ENCODE peak calls at places on chromosome X, in ten cellular contexts. One of them, this sample, is unnamed.
A peak's percentile ranks its signal among the peaks of the same experiment; 100 is the strongest.

GRCh38 chrX:24391843-24392242 is 31.4 kb downstream of the SUPT20HL1 start:
- DNase-seq in IMR-90: no peak
- DNase-seq in brain microvascular endothelial cell: no peak
- DNase-seq in mesenchymal stem cell: no peak
- DNase-seq in stomach: no peak
- DNase-seq in transverse colon: no peak
- DNase-seq in pancreas: no peak
- DNase-seq in fibroblast of mammary gland: no peak
- DNase-seq in aorta: no peak
- DNase-seq in CD8-positive, alpha-beta memory T cell: no peak
- DNase-seq in this sample: no peak

GRCh38 chrX:104913348-104913747 is 307.1 kb downstream of the TEX13A start:
- DNase-seq in IMR-90: no peak
- DNase-seq in brain microvascular endothelial cell: no peak
- DNase-seq in mesenchymal stem cell: peak; percentile 16
- DNase-seq in stomach: no peak
- DNase-seq in transverse colon: no peak
- DNase-seq in pancreas: no peak
- DNase-seq in fibroblast of mammary gland: peak; percentile 14
- DNase-seq in aorta: no peak
- DNase-seq in CD8-positive, alpha-beta memory T cell: no peak
- DNase-seq in this sample: peak; percentile 8

GRCh38 chrX:36445576-36445975 is 526.0 kb downstream of the CFAP47 start:
- DNase-seq in IMR-90: no peak
- DNase-seq in brain microvascular endothelial cell: no peak
- DNase-seq in mesenchymal stem cell: no peak
- DNase-seq in stomach: no peak
- DNase-seq in transverse colon: no peak
- DNase-seq in pancreas: no peak
- DNase-seq in fibroblast of mammary gland: no peak
- DNase-seq in aorta: no peak
- DNase-seq in CD8-positive, alpha-beta memory T cell: no peak
- DNase-seq in this sample: no peak

GRCh38 chrX:10841579-10841978 is 221.2 kb upstream of the MID1 start:
- DNase-seq in IMR-90: peak; percentile 59
- DNase-seq in brain microvascular endothelial cell: no peak
- DNase-seq in mesenchymal stem cell: no peak
- DNase-seq in stomach: no peak
- DNase-seq in transverse colon: no peak
- DNase-seq in pancreas: no peak
- DNase-seq in fibroblast of mammary gland: peak; percentile 45
- DNase-seq in aorta: no peak
- DNase-seq in CD8-positive, alpha-beta memory T cell: no peak
- DNase-seq in this sample: no peak

GRCh38 chrX:31071262-31071661 is 579 bp downstream of the FTHL17 start:
- DNase-seq in IMR-90: no peak
- DNase-seq in brain microvascular endothelial cell: no peak
- DNase-seq in mesenchymal stem cell: no peak
- DNase-seq in stomach: no peak
- DNase-seq in transverse colon: no peak
- DNase-seq in pancreas: peak; percentile 37
- DNase-seq in fibroblast of mammary gland: no peak
- DNase-seq in aorta: no peak
- DNase-seq in CD8-positive, alpha-beta memory T cell: no peak
- DNase-seq in this sample: no peak

GRCh38 chrX:118117069-118117405 is 427 bp upstream of the KLHL13 start:
- DNase-seq in IMR-90: no peak
- DNase-seq in brain microvascular endothelial cell: peak; percentile 1
- DNase-seq in mesenchymal stem cell: no peak
- DNase-seq in stomach: no peak
- DNase-seq in transverse colon: no peak
- DNase-seq in pancreas: peak; percentile 68
- DNase-seq in fibroblast of mammary gland: no peak
- DNase-seq in aorta: no peak
- DNase-seq in CD8-positive, alpha-beta memory T cell: no peak
- DNase-seq in this sample: no peak

GRCh38 chrX:17692709-17693346 is 44.5 kb upstream of the SCML1 start:
- DNase-seq in IMR-90: peak; percentile 84
- DNase-seq in brain microvascular endothelial cell: peak; percentile 24
- DNase-seq in mesenchymal stem cell: peak; percentile 4
- DNase-seq in stomach: no peak
- DNase-seq in transverse colon: no peak
- DNase-seq in pancreas: no peak
- DNase-seq in fibroblast of mammary gland: peak; percentile 68
- DNase-seq in aorta: no peak
- DNase-seq in CD8-positive, alpha-beta memory T cell: no peak
- DNase-seq in this sample: no peak

GRCh38 chrX:132040066-132040465 is 17.0 kb downstream of the STK26 start:
- DNase-seq in IMR-90: no peak
- DNase-seq in brain microvascular endothelial cell: no peak
- DNase-seq in mesenchymal stem cell: no peak
- DNase-seq in stomach: no peak
- DNase-seq in transverse colon: no peak
- DNase-seq in pancreas: no peak
- DNase-seq in fibroblast of mammary gland: no peak
- DNase-seq in aorta: no peak
- DNase-seq in CD8-positive, alpha-beta memory T cell: no peak
- DNase-seq in this sample: no peak

GRCh38 chrX:118536687-118537461 is 41.3 kb downstream of the DOCK11 start:
- DNase-seq in IMR-90: peak; percentile 33
- DNase-seq in brain microvascular endothelial cell: peak; percentile 34
- DNase-seq in mesenchymal stem cell: peak; percentile 42
- DNase-seq in stomach: no peak
- DNase-seq in transverse colon: no peak
- DNase-seq in pancreas: no peak
- DNase-seq in fibroblast of mammary gland: peak; percentile 30
- DNase-seq in aorta: no peak
- DNase-seq in CD8-positive, alpha-beta memory T cell: peak; percentile 25
- DNase-seq in this sample: peak; percentile 18

GRCh38 chrX:6793000-6793399 is 258.1 kb upstream of the VCX3A start:
- DNase-seq in IMR-90: no peak
- DNase-seq in brain microvascular endothelial cell: no peak
- DNase-seq in mesenchymal stem cell: no peak
- DNase-seq in stomach: no peak
- DNase-seq in transverse colon: no peak
- DNase-seq in pancreas: no peak
- DNase-seq in fibroblast of mammary gland: no peak
- DNase-seq in aorta: no peak
- DNase-seq in CD8-positive, alpha-beta memory T cell: no peak
- DNase-seq in this sample: no peak

GRCh38 chrX:148135738-148136137 is 154.6 kb downstream of the FMR1NB start:
- DNase-seq in IMR-90: no peak
- DNase-seq in brain microvascular endothelial cell: no peak
- DNase-seq in mesenchymal stem cell: no peak
- DNase-seq in stomach: no peak
- DNase-seq in transverse colon: no peak
- DNase-seq in pancreas: no peak
- DNase-seq in fibroblast of mammary gland: peak; percentile 45
- DNase-seq in aorta: no peak
- DNase-seq in CD8-positive, alpha-beta memory T cell: no peak
- DNase-seq in this sample: no peak

GRCh38 chrX:54909941-54910340 is 10.7 kb upstream of the TRO start:
- DNase-seq in IMR-90: no peak
- DNase-seq in brain microvascular endothelial cell: no peak
- DNase-seq in mesenchymal stem cell: no peak
- DNase-seq in stomach: no peak
- DNase-seq in transverse colon: no peak
- DNase-seq in pancreas: no peak
- DNase-seq in fibroblast of mammary gland: no peak
- DNase-seq in aorta: no peak
- DNase-seq in CD8-positive, alpha-beta memory T cell: no peak
- DNase-seq in this sample: no peak

GRCh38 chrX:127519323-127519722 is 532.9 kb downstream of the ACTRT1 start:
- DNase-seq in IMR-90: no peak
- DNase-seq in brain microvascular endothelial cell: no peak
- DNase-seq in mesenchymal stem cell: no peak
- DNase-seq in stomach: no peak
- DNase-seq in transverse colon: no peak
- DNase-seq in pancreas: no peak
- DNase-seq in fibroblast of mammary gland: no peak
- DNase-seq in aorta: no peak
- DNase-seq in CD8-positive, alpha-beta memory T cell: no peak
- DNase-seq in this sample: no peak

GRCh38 chrX:104351173-104351769 is 96.5 kb upstream of the ESX1 start:
- DNase-seq in IMR-90: peak; percentile 82
- DNase-seq in brain microvascular endothelial cell: peak; percentile 59
- DNase-seq in mesenchymal stem cell: peak; percentile 86
- DNase-seq in stomach: no peak
- DNase-seq in transverse colon: no peak
- DNase-seq in pancreas: no peak
- DNase-seq in fibroblast of mammary gland: peak; percentile 90
- DNase-seq in aorta: no peak
- DNase-seq in CD8-positive, alpha-beta memory T cell: no peak
- DNase-seq in this sample: no peak

GRCh38 chrX:103276581-103277002 is at the start of gene TCEAL5:
- DNase-seq in IMR-90: no peak
- DNase-seq in brain microvascular endothelial cell: no peak
- DNase-seq in mesenchymal stem cell: no peak
- DNase-seq in stomach: no peak
- DNase-seq in transverse colon: no peak
- DNase-seq in pancreas: peak; percentile 20
- DNase-seq in fibroblast of mammary gland: no peak
- DNase-seq in aorta: no peak
- DNase-seq in CD8-positive, alpha-beta memory T cell: no peak
- DNase-seq in this sample: peak; percentile 77

GRCh38 chrX:39905475-39905889 is 192.3 kb downstream of the BCOR start:
- DNase-seq in IMR-90: peak; percentile 19
- DNase-seq in brain microvascular endothelial cell: no peak
- DNase-seq in mesenchymal stem cell: no peak
- DNase-seq in stomach: no peak
- DNase-seq in transverse colon: peak; percentile 59
- DNase-seq in pancreas: peak; percentile 49
- DNase-seq in fibroblast of mammary gland: no peak
- DNase-seq in aorta: no peak
- DNase-seq in CD8-positive, alpha-beta memory T cell: no peak
- DNase-seq in this sample: peak; percentile 34
- H3K4me3 ChIP-seq in IMR-90: no peak overlapping the region
- H3K4me3 ChIP-seq in brain microvascular endothelial cell: no peak overlapping the region
- H3K4me3 ChIP-seq in mesenchymal stem cell: no peak overlapping the region
- H3K4me3 ChIP-seq in stomach: no peak overlapping the region
- H3K4me3 ChIP-seq in transverse colon: no peak overlapping the region
- H3K4me3 ChIP-seq in pancreas: no peak overlapping the region
- H3K4me3 ChIP-seq in fibroblast of mammary gland: no peak overlapping the region
- H3K4me3 ChIP-seq in aorta: no peak overlapping the region
- H3K4me3 ChIP-seq in CD8-positive, alpha-beta memory T cell: no peak overlapping the region
- H3K4me3 ChIP-seq in this sample: no peak overlapping the region

DNA sequence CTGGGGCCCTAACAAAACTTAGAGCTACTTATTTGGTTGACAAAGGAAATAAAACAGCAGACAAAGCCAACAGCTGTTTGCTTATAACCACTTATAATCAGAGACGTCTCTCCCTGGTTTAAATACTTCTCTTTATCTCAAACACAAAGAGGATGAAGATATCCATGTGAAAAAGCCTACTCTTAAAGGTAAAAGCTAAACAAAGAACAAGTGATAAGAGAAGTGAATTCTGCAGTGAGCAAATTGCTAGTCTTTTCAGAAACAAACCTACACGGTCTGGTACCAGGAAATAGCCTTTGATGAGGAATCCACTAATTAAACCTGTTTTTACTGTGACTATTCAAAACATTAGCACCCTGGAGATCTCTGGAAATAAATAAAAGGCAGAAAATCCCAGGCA is 46.7 kb downstream of the GRIA3 start:
- DNase-seq in IMR-90: no peak
- DNase-seq in brain microvascular endothelial cell: no peak
- DNase-seq in mesenchymal stem cell: no peak
- DNase-seq in stomach: no peak
- DNase-seq in transverse colon: no peak
- DNase-seq in pancreas: no peak
- DNase-seq in fibroblast of mammary gland: no peak
- DNase-seq in aorta: no peak
- DNase-seq in CD8-positive, alpha-beta memory T cell: no peak
- DNase-seq in this sample: no peak
- H3K4me3 ChIP-seq in IMR-90: no peak overlapping the region
- H3K4me3 ChIP-seq in brain microvascular endothelial cell: no peak overlapping the region
- H3K4me3 ChIP-seq in mesenchymal stem cell: no peak overlapping the region
- H3K4me3 ChIP-seq in stomach: no peak overlapping the region
- H3K4me3 ChIP-seq in transverse colon: no peak overlapping the region
- H3K4me3 ChIP-seq in pancreas: no peak overlapping the region
- H3K4me3 ChIP-seq in fibroblast of mammary gland: no peak overlapping the region
- H3K4me3 ChIP-seq in aorta: no peak overlapping the region
- H3K4me3 ChIP-seq in CD8-positive, alpha-beta memory T cell: no peak overlapping the region
- H3K4me3 ChIP-seq in this sample: no peak overlapping the region

GRCh38 chrX:87528487-87528886 is 10.9 kb downstream of the KLHL4 start:
- DNase-seq in IMR-90: no peak
- DNase-seq in brain microvascular endothelial cell: no peak
- DNase-seq in mesenchymal stem cell: no peak
- DNase-seq in stomach: no peak
- DNase-seq in transverse colon: no peak
- DNase-seq in pancreas: no peak
- DNase-seq in fibroblast of mammary gland: no peak
- DNase-seq in aorta: no peak
- DNase-seq in CD8-positive, alpha-beta memory T cell: no peak
- DNase-seq in this sample: no peak

GRCh38 chrX:87525771-87526229 is 8.2 kb downstream of the KLHL4 start:
- DNase-seq in IMR-90: peak; percentile 78
- DNase-seq in brain microvascular endothelial cell: peak; percentile 36
- DNase-seq in mesenchymal stem cell: peak; percentile 72
- DNase-seq in stomach: no peak
- DNase-seq in transverse colon: no peak
- DNase-seq in pancreas: no peak
- DNase-seq in fibroblast of mammary gland: peak; percentile 74
- DNase-seq in aorta: no peak
- DNase-seq in CD8-positive, alpha-beta memory T cell: no peak
- DNase-seq in this sample: no peak

GRCh38 chrX:87526281-87526680 is 8.7 kb downstream of the KLHL4 start:
- DNase-seq in IMR-90: no peak
- DNase-seq in brain microvascular endothelial cell: no peak
- DNase-seq in mesenchymal stem cell: no peak
- DNase-seq in stomach: no peak
- DNase-seq in transverse colon: no peak
- DNase-seq in pancreas: no peak
- DNase-seq in fibroblast of mammary gland: no peak
- DNase-seq in aorta: no peak
- DNase-seq in CD8-positive, alpha-beta memory T cell: no peak
- DNase-seq in this sample: no peak
- H3K4me3 ChIP-seq in IMR-90: no peak overlapping the region
- H3K4me3 ChIP-seq in brain microvascular endothelial cell: no peak overlapping the region
- H3K4me3 ChIP-seq in mesenchymal stem cell: no peak overlapping the region
- H3K4me3 ChIP-seq in stomach: no peak overlapping the region
- H3K4me3 ChIP-seq in transverse colon: no peak overlapping the region
- H3K4me3 ChIP-seq in pancreas: no peak overlapping the region
- H3K4me3 ChIP-seq in fibroblast of mammary gland: no peak overlapping the region
- H3K4me3 ChIP-seq in aorta: no peak overlapping the region
- H3K4me3 ChIP-seq in CD8-positive, alpha-beta memory T cell: no peak overlapping the region
- H3K4me3 ChIP-seq in this sample: no peak overlapping the region

DNA sequence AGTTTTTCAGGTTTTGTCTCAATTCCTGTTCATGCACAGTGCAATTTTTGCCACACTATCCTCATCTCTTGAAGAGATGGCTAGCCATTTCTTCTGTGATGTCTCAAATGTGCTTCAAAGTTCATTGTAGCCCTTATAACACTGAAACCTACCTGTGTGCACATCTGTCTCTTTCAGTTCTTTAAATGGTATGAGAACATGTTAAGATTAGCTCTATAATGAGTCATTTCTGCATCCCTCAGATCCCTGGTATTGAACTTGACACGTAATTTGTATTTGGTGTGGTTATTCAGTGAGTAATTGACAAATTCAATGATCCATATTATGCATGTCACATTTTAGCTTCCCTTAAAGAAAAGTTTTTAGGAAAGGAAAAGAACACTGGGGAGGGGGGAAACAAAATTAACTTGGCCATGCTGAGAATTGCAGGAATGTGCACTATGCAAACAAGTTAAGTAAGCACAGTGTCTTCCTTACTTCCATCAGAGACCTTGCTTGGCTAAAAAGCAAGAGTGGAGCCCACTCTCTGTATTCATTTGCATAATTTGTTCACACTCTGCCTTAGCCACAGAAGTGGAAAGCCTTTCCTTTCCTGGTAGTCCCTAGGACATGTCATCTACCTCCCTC is 659.8 kb upstream of the MAGEB2 start:
- DNase-seq in IMR-90: no peak
- DNase-seq in brain microvascular endothelial cell: no peak
- DNase-seq in mesenchymal stem cell: no peak
- DNase-seq in stomach: no peak
- DNase-seq in transverse colon: no peak
- DNase-seq in pancreas: no peak
- DNase-seq in fibroblast of mammary gland: no peak
- DNase-seq in aorta: no peak
- DNase-seq in CD8-positive, alpha-beta memory T cell: no peak
- DNase-seq in this sample: no peak
- H3K4me3 ChIP-seq in IMR-90: no peak overlapping the region
- H3K4me3 ChIP-seq in brain microvascular endothelial cell: no peak overlapping the region
- H3K4me3 ChIP-seq in mesenchymal stem cell: no peak overlapping the region
- H3K4me3 ChIP-seq in stomach: no peak overlapping the region
- H3K4me3 ChIP-seq in transverse colon: no peak overlapping the region
- H3K4me3 ChIP-seq in pancreas: no peak overlapping the region
- H3K4me3 ChIP-seq in fibroblast of mammary gland: no peak overlapping the region
- H3K4me3 ChIP-seq in aorta: no peak overlapping the region
- H3K4me3 ChIP-seq in CD8-positive, alpha-beta memory T cell: no peak overlapping the region
- H3K4me3 ChIP-seq in this sample: no peak overlapping the region

This sample was measured in SK-N-SH.